ENCODE peak calls at places on chromosomes 3 and 15, in ten cellular contexts. R is tibial nerve, J is H54, S is heart left ventricle, G is stomach, C is K562, E is GM12892, Q is gastrocnemius medialis, W is body of pancreas, T is ovary. I is an unnamed sample.

GRCh38 chr3:128549283-128550112 is 56.5 kb upstream of the GATA2 start:
- DNase-seq in R (no peak), J (peak), S (peak), G (peak), C (peak), E (no peak), Q (no peak), W (peak), T (peak), I (no peak)

GRCh38 chr3:53195602-53196574 is 34.9 kb downstream of the PRKCD start:
- DNase-seq in R (peak), J (no peak), S (peak), G (peak), C (peak), E (peak), Q (no peak), W (peak), T (peak), I (peak)

GRCh38 chr3:37291275-37291700 is 116.9 kb upstream of the LRRFIP2 start:
- DNase-seq in R (no peak), J (peak), S (no peak), G (no peak), C (peak), E (no peak), Q (no peak), W (no peak), T (no peak), I (no peak)

GRCh38 chr3:23600178-23600577 is 205.6 kb upstream of the UBE2E1 start:
- DNase-seq in R (no peak), J (peak), S (no peak), G (no peak), C (no peak), E (no peak), Q (peak), W (no peak), T (no peak), I (no peak)

GRCh38 chr15:71201471-71201870 is 86.2 kb downstream of the THSD4 start:
- DNase-seq in R (no peak), J (no peak), S (peak), G (peak), C (no peak), E (no peak), Q (no peak), W (peak), T (no peak), I (no peak)

GRCh38 chr3:15256861-15257341 is 50.9 kb downstream of the CAPN7 start:
- DNase-seq in R (no peak), J (no peak), S (no peak), G (no peak), C (no peak), E (no peak), Q (peak), W (no peak), T (no peak), I (no peak)

GRCh38 chr15:79209690-79210089 is 72.8 kb upstream of the ANKRD34C start:
- DNase-seq in R (no peak), J (no peak), S (no peak), G (no peak), C (peak), E (no peak), Q (no peak), W (no peak), T (no peak), I (no peak)

GRCh38 chr3:48338635-48339034 is 5.2 kb upstream of the SPINK8 start:
- DNase-seq in R (no peak), J (no peak), S (no peak), G (no peak), C (no peak), E (no peak), Q (no peak), W (peak), T (no peak), I (no peak)

GRCh38 chr3:128788268-128788869 is 62.4 kb downstream of the RAB7A start:
- DNase-seq in R (no peak), J (no peak), S (no peak), G (no peak), C (no peak), E (no peak), Q (no peak), W (no peak), T (no peak), I (no peak)

GRCh38 chr3:160403028-160403545 is 3.6 kb downstream of the SMC4 start:
- DNase-seq in R (no peak), J (no peak), S (no peak), G (no peak), C (no peak), E (no peak), Q (no peak), W (no peak), T (no peak), I (no peak)

GRCh38 chr3:115513411-115513800 is 109.9 kb upstream of the GAP43 start:
- DNase-seq in R (peak), J (no peak), S (no peak), G (no peak), C (no peak), E (no peak), Q (no peak), W (no peak), T (no peak), I (no peak)

GRCh38 chr15:49421991-49422390 is 1.1 kb upstream of the FGF7 start:
- DNase-seq in R (peak), J (no peak), S (peak), G (peak), C (peak), E (no peak), Q (peak), W (peak), T (peak), I (peak)

GRCh38 chr3:13477946-13478345 is 2.2 kb upstream of the HDAC11 start:
- DNase-seq in R (no peak), J (no peak), S (no peak), G (no peak), C (no peak), E (no peak), Q (no peak), W (no peak), T (peak), I (no peak)

GRCh38 chr15:20344601-20345400 is 196.8 kb downstream of the GOLGA6L6 start:
- DNase-seq in R (no peak), J (no peak), S (no peak), G (no peak), C (peak), E (no peak), Q (peak), W (no peak), T (peak), I (peak)

GRCh38 chr3:33438871-33439270 is 1.3 kb downstream of the UBP1 start:
- DNase-seq in R (no peak), J (no peak), S (no peak), G (no peak), C (no peak), E (no peak), Q (no peak), W (no peak), T (no peak), I (no peak)

GRCh38 chr3:10625307-10625706 is 119.9 kb upstream of the ATP2B2 start:
- DNase-seq in R (no peak), J (no peak), S (no peak), G (no peak), C (no peak), E (no peak), Q (no peak), W (no peak), T (no peak), I (no peak)

GRCh38 chr15:67066041-67067021 is 929 bp downstream of the SMAD3 start:
- DNase-seq in R (no peak), J (no peak), S (peak), G (no peak), C (peak), E (no peak), Q (no peak), W (no peak), T (peak), I (peak)

GRCh38 chr3:23389686-23390085 is 186.6 kb downstream of the UBE2E2 start:
- DNase-seq in R (no peak), J (no peak), S (no peak), G (no peak), C (no peak), E (no peak), Q (no peak), W (no peak), T (no peak), I (no peak)

GRCh38 chr15:89785064-89785770 is 9.1 kb downstream of the MESP2 start:
- DNase-seq in R (no peak), J (no peak), S (no peak), G (peak), C (no peak), E (no peak), Q (no peak), W (peak), T (no peak), I (peak)

GRCh38 chr15:89783111-89783860 is 7.2 kb downstream of the MESP2 start:
- DNase-seq in R (no peak), J (no peak), S (no peak), G (no peak), C (peak), E (no peak), Q (no peak), W (peak), T (no peak), I (no peak)

GRCh38 chr15:89785771-89786135 is 9.6 kb downstream of the MESP2 start:
- DNase-seq in R (no peak), J (no peak), S (no peak), G (no peak), C (no peak), E (no peak), Q (no peak), W (no peak), T (no peak), I (no peak)

GRCh38 chr15:89783861-89784685 is 7.9 kb downstream of the MESP2 start:
- DNase-seq in R (no peak), J (no peak), S (no peak), G (no peak), C (no peak), E (no peak), Q (no peak), W (no peak), T (no peak), I (no peak)

DNA sequence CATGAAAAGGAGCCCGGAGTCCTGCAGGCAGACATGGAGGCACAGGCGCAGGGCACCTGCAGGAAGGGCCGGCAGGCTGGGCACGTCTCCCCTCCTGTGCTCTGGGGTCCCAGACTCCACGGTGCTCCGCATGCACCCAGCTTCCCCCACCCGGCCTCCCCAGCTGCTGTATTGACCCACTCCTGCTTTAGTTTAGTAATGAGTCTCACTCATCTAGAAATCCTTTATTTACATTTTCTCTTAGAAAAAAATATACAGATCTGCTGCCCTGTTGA is 8.5 kb downstream of the MESP2 start:
- DNase-seq in R (no peak), J (no peak), S (no peak), G (no peak), C (no peak), E (no peak), Q (no peak), W (no peak), T (no peak), I (no peak)
- TF ChIP-seq POLR2A in R (no peak), J (no peak), S (no peak), G (no peak), C (no peak), E (no peak), Q (no peak), W (no peak), T (no peak), I (peak)

GRCh38 chr3:141401584-141402475 is 33.5 kb downstream of the ZBTB38 start:
- DNase-seq in R (peak), J (peak), S (peak), G (peak), C (no peak), E (peak), Q (peak), W (peak), T (peak), I (peak)
- TF ChIP-seq POLR2A in R (no peak), J (peak), S (no peak), G (no peak), C (no peak), E (peak), Q (no peak), W (peak), T (no peak), I (peak)

GRCh38 chr15:85580914-85581313 is 200.5 kb downstream of the AKAP13 start:
- DNase-seq in R (no peak), J (no peak), S (peak), G (peak), C (no peak), E (no peak), Q (peak), W (peak), T (no peak), I (peak)

GRCh38 chr15:85583404-85584390 is 203.3 kb downstream of the AKAP13 start:
- DNase-seq in R (peak), J (no peak), S (peak), G (peak), C (no peak), E (no peak), Q (peak), W (peak), T (no peak), I (peak)

GRCh38 chr15:85582076-85582718 is 201.8 kb downstream of the AKAP13 start:
- DNase-seq in R (peak), J (no peak), S (no peak), G (peak), C (no peak), E (no peak), Q (peak), W (peak), T (no peak), I (no peak)

GRCh38 chr15:85581495-85581894 is 201.1 kb downstream of the AKAP13 start:
- DNase-seq in R (peak), J (no peak), S (peak), G (peak), C (no peak), E (no peak), Q (peak), W (peak), T (no peak), I (peak)

DNA sequence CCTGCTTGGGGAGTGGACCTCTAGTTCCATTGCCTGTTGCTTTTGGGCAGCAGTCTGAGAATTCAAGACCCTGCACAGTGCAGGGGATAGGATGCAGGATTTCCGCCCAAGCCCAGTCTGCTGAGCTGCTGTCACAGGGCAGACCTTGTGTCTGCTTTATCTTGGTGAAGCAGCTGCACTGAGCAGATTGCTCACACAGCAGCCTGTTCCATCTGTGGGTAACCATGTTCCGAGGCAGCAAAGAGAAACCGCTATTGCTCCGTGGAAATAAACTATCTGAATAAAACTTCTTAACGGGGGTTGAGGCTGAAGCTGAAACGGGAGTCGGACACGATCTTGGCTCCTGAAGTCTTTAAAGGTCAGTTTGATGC is 202.3 kb downstream of the AKAP13 start:
- DNase-seq in R (peak), J (no peak), S (peak), G (peak), C (peak), E (no peak), Q (peak), W (peak), T (peak), I (peak)
- TF ChIP-seq POLR2A in R (peak), J (no peak), S (peak), G (no peak), C (no peak), E (peak), Q (peak), W (peak), T (peak), I (peak)

GRCh38 chr3:141876891-141877561 is 583 bp downstream of the ATP1B3 start:
- DNase-seq in R (peak), J (no peak), S (peak), G (peak), C (peak), E (peak), Q (peak), W (peak), T (peak), I (peak)

GRCh38 chr3:141877911-141878310 is 1.5 kb downstream of the ATP1B3 start:
- DNase-seq in R (no peak), J (no peak), S (no peak), G (no peak), C (no peak), E (no peak), Q (no peak), W (no peak), T (no peak), I (no peak)

GRCh38 chr3:141878812-141879211 is 2.4 kb downstream of the ATP1B3 start:
- DNase-seq in R (no peak), J (no peak), S (no peak), G (no peak), C (no peak), E (no peak), Q (no peak), W (no peak), T (no peak), I (no peak)

GRCh38 chr3:141876381-141876890 is at the start of gene ATP1B3:
- DNase-seq in R (peak), J (peak), S (peak), G (peak), C (peak), E (peak), Q (peak), W (peak), T (peak), I (peak)

DNA sequence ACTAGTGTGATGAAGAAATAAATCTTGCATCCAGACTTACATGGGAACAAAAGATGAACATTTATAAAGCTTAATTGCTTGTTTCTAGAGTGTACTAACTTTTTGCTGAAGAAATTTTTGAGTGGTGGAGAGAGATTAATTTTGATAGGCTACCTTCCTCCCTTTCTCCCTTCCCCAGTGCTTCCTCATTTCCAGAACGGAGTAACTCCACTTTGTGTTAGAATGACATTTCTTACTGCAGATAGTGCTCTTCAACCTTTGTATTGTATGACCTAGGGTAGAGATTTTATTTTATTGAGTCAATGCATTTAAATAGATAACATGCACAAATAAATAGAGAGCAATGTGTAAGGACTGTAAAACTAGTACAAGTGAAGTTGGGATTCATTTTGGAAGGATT is 1.9 kb downstream of the ATP1B3 start:
- DNase-seq in R (no peak), J (no peak), S (no peak), G (no peak), C (no peak), E (no peak), Q (no peak), W (no peak), T (no peak), I (no peak)
- TF ChIP-seq POLR2A in R (no peak), J (no peak), S (no peak), G (no peak), C (no peak), E (no peak), Q (no peak), W (no peak), T (no peak), I (peak)

DNA sequence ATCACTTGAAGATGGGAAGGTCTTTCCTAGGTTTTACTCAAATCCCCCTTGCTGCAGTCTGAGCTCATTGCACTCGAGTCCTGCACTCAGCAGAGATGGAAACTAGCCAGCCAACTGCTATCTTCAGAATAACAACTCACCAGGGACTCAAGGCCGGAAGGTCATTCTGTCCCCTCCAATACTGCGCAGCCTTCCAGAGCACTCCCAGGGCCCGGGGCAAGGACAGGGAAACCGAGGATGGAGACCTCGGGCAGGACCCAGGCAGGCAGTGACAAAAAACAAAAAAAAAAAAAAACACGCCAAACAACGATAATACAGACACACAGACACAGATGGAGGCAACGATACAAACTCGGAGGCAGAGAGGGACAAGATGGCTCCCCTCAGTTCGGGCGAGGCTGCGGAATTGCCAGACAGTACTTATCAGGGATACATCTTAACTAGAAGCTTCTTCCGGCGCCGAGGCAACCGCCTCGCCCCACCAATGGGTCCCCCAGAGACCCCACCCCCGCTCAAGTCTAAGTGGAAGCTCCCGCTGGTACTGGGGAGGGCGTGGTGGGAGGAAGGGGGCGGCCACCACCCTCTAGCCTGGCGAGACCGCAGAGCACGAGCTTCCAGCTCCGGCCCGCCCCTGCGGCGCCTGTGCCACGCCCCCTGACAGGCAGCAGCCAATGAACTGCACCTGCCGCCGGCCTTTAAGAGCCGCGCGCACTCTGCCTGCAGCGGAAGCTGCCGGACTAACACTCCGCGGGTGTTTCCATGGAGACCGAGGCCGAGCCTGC is 7.0 kb upstream of the MAP1A start:
- DNase-seq in R (peak), J (peak), S (peak), G (peak), C (peak), E (peak), Q (peak), W (peak), T (peak), I (peak)
- TF ChIP-seq POLR2A in R (peak), J (peak), S (peak), G (no peak), C (peak), E (peak), Q (peak), W (peak), T (peak), I (no peak)

GRCh38 chr15:81530271-81530670 is 156.3 kb upstream of the TMC3 start:
- DNase-seq in R (no peak), J (no peak), S (no peak), G (no peak), C (no peak), E (no peak), Q (no peak), W (no peak), T (no peak), I (no peak)

GRCh38 chr15:81529444-81529950 is 155.5 kb upstream of the TMC3 start:
- DNase-seq in R (no peak), J (no peak), S (no peak), G (no peak), C (no peak), E (no peak), Q (no peak), W (no peak), T (no peak), I (no peak)

GRCh38 chr15:81531971-81532370 is 158.0 kb upstream of the TMC3 start:
- DNase-seq in R (no peak), J (no peak), S (no peak), G (no peak), C (no peak), E (no peak), Q (no peak), W (no peak), T (no peak), I (no peak)

GRCh38 chr15:81536296-81536695 is 162.3 kb upstream of the TMC3 start:
- DNase-seq in R (no peak), J (no peak), S (no peak), G (no peak), C (no peak), E (no peak), Q (no peak), W (no peak), T (no peak), I (no peak)

GRCh38 chr15:81531141-81531592 is 157.2 kb upstream of the TMC3 start:
- DNase-seq in R (no peak), J (no peak), S (peak), G (no peak), C (no peak), E (no peak), Q (no peak), W (no peak), T (no peak), I (no peak)
- TF ChIP-seq POLR2A in R (no peak), J (no peak), S (no peak), G (no peak), C (no peak), E (no peak), Q (no peak), W (no peak), T (no peak), I (no peak)

GRCh38 chr15:92714457-92715401 is 59.2 kb upstream of the FAM174B start:
- DNase-seq in R (peak), J (peak), S (peak), G (peak), C (peak), E (peak), Q (peak), W (peak), T (peak), I (peak)
- TF ChIP-seq POLR2A in R (peak), J (no peak), S (no peak), G (no peak), C (no peak), E (no peak), Q (no peak), W (peak), T (peak), I (no peak)